ENCODE peak calls at places on chromosome 21, in eight cellular contexts. Z is body of pancreas; A is midbrain; D is MV-4-11; L is ACHN; X is Jurkat, Clone E6-1; V is mammary epithelial cell; J is RWPE1. C is an unnamed sample.

GRCh38 chr21:16496594-16496993 is 766.8 kb downstream of the USP25 start:
- DNase-seq in X (no peak), A (no peak), J (no peak), L (no peak), V (no peak), D (no peak), Z (no peak), C (no peak)

GRCh38 chr21:35190201-35190701 is 141.1 kb upstream of the RUNX1 start:
- DNase-seq in Z (no peak), A (no peak), D (no peak), V (peak; percentile 87), L (peak; percentile 9), J (peak; percentile 77), X (no peak), C (no peak)

GRCh38 chr21:34834852-34835501 is 166.2 kb downstream of the CLIC6 start:
- DNase-seq in J (no peak), A (no peak), V (no peak), Z (no peak), L (no peak), X (no peak), D (no peak), C (no peak)

GRCh38 chr21:24223625-24224024 is 1383.7 kb downstream of the MRPL39 start:
- DNase-seq in V (no peak), D (peak; percentile 98), Z (no peak), L (no peak), X (no peak), A (no peak), J (no peak), C (no peak)

GRCh38 chr21:43810505-43811261 is 21.3 kb downstream of the RRP1 start:
- DNase-seq in J (peak; percentile 77), L (peak; percentile 64), D (peak; percentile 80), V (peak; percentile 53), A (peak; percentile 69), X (peak; percentile 39), Z (peak; percentile 88), C (peak; percentile 68)

GRCh38 chr21:38992737-38993136 is 187.0 kb downstream of the ETS2 start:
- DNase-seq in J (no peak), V (no peak), A (no peak), L (no peak), D (no peak), Z (no peak), X (no peak), C (no peak)

GRCh38 chr21:41948901-41949300 is 4.9 kb downstream of the C2CD2 start:
- DNase-seq in L (no peak), V (no peak), D (no peak), A (no peak), Z (no peak), J (no peak), X (no peak), C (no peak)

GRCh38 chr21:34609244-34609950 is 5.5 kb downstream of the RCAN1 start:
- DNase-seq in X (no peak), Z (no peak), L (no peak), J (peak; percentile 31), A (peak; percentile 21), D (no peak), V (peak; percentile 33), C (no peak)

GRCh38 chr21:45670731-45671130 is 27.2 kb downstream of the PCBP3 start:
- DNase-seq in X (peak; percentile 28), V (no peak), A (no peak), L (no peak), J (no peak), Z (no peak), D (no peak), C (no peak)

C was measured in iPS DF 6.9.